ENCODE peak calls at places on chromosomes 1 and 21, in nine cellular contexts. B is frontal cortex; Y is colonic mucosa; G is activated T-cell treated with anti-CD3 and anti-CD28 coated beads, Interleukin-2, amount 50 U/mL, for 1 hour; K is ecto neural progenitor cell; Z is AML-193; R is NCI-H1105; O is lower leg skin; C is MCF 10A. I is an unnamed sample.

GRCh38 chr1:169427081-169427611 is at the start of gene CCDC181:
- DNase-seq in K (peak), G (peak), O (no peak), R (peak), Z (no peak), C (no peak), B (peak), Y (no peak), I (no peak)

GRCh38 chr1:29969576-29969975 is 733.3 kb downstream of the PTPRU start:
- DNase-seq in O (no peak), Z (no peak), K (no peak), G (no peak), R (no peak), B (no peak), Y (no peak), C (no peak), I (no peak)

GRCh38 chr21:35738342-35738961 is 321.9 kb downstream of the SETD4 start:
- DNase-seq in K (no peak), O (no peak), G (no peak), Z (no peak), R (peak), Y (no peak), C (no peak), B (no peak), I (no peak)

GRCh38 chr1:224499204-224499603 is 64.6 kb upstream of the WDR26 start:
- DNase-seq in R (no peak), B (no peak), K (no peak), O (no peak), Y (no peak), G (no peak), C (peak), Z (no peak), I (no peak)

GRCh38 chr1:36775716-36776115 is 258.6 kb downstream of the GRIK3 start:
- DNase-seq in K (no peak), B (no peak), O (no peak), G (no peak), Z (no peak), Y (no peak), C (no peak), R (no peak), I (peak)

GRCh38 chr21:35212393-35213127 is 163.5 kb upstream of the RUNX1 start:
- DNase-seq in O (no peak), R (no peak), G (no peak), C (no peak), B (no peak), K (no peak), Y (no peak), Z (no peak), I (no peak)

GRCh38 chr1:175536921-175537320 is 206.5 kb downstream of the TNR start:
- DNase-seq in Y (no peak), K (no peak), B (no peak), O (no peak), Z (no peak), C (no peak), G (no peak), R (no peak), I (no peak)

GRCh38 chr1:197915797-197916686 is 1.1 kb upstream of the LHX9 start:
- DNase-seq in K (peak), B (no peak), G (peak), C (peak), O (no peak), Z (no peak), R (peak), Y (peak), I (peak)

GRCh38 chr1:8702121-8702520 is 115.3 kb downstream of the RERE start:
- DNase-seq in C (peak), Z (no peak), Y (peak), R (peak), B (no peak), O (no peak), G (no peak), K (no peak), I (peak)

GRCh38 chr1:196277860-196278259 is 330.4 kb downstream of the KCNT2 start:
- DNase-seq in B (no peak), C (no peak), O (no peak), K (no peak), Y (no peak), R (no peak), G (no peak), Z (no peak), I (no peak)

GRCh38 chr1:119676571-119677206 is 28.6 kb upstream of the ZNF697 start:
- DNase-seq in K (no peak), Y (no peak), G (no peak), O (peak), R (no peak), C (peak), B (no peak), Z (no peak), I (no peak)

GRCh38 chr1:7434566-7434965 is 336.5 kb upstream of the VAMP3 start:
- DNase-seq in Z (no peak), G (no peak), B (no peak), C (no peak), K (no peak), O (no peak), R (no peak), Y (no peak), I (no peak)

GRCh38 chr1:232335751-232336274 is 294.1 kb downstream of the SIPA1L2 start:
- DNase-seq in Y (no peak), G (no peak), O (no peak), B (no peak), R (no peak), K (no peak), Z (no peak), C (no peak), I (no peak)

GRCh38 chr1:219143735-219144134 is 29.9 kb upstream of the LYPLAL1 start:
- DNase-seq in G (no peak), O (no peak), B (no peak), C (no peak), K (no peak), R (no peak), Z (no peak), Y (no peak), I (no peak)

GRCh38 chr1:162680419-162681126 is 48.3 kb downstream of the DDR2 start:
- DNase-seq in O (no peak), K (no peak), Y (no peak), G (no peak), C (no peak), R (no peak), Z (no peak), B (no peak), I (no peak)

GRCh38 chr1:87154351-87154750 is 174.3 kb upstream of the LMO4 start:
- DNase-seq in C (no peak), R (peak), K (no peak), Y (no peak), G (no peak), O (no peak), B (no peak), Z (no peak), I (peak)

GRCh38 chr1:160855181-160855981 is 7.3 kb downstream of the CD244 start:
- DNase-seq in Y (no peak), R (no peak), O (no peak), B (no peak), G (no peak), C (no peak), Z (no peak), K (no peak), I (no peak)

GRCh38 chr1:70072239-70072751 is 133.1 kb downstream of the LRRC40 start:
- DNase-seq in Z (peak), O (no peak), K (no peak), B (no peak), G (no peak), R (peak), Y (no peak), C (no peak), I (peak)

GRCh38 chr1:55969322-55969721 is 610.0 kb downstream of the PLPP3 start:
- DNase-seq in B (no peak), C (no peak), O (no peak), R (no peak), G (no peak), Z (no peak), Y (no peak), K (no peak), I (no peak)

GRCh38 chr1:209302777-209303642 is 280.5 kb upstream of the CAMK1G start:
- DNase-seq in C (peak), O (no peak), G (no peak), K (no peak), Z (no peak), R (peak), Y (no peak), B (no peak), I (peak)

GRCh38 chr1:22975694-22976093 is 3.0 kb upstream of the LACTBL1 start:
- DNase-seq in B (no peak), C (no peak), Z (no peak), Y (no peak), K (no peak), R (no peak), G (no peak), O (no peak), I (no peak)

GRCh38 chr1:160129046-160129445 is 13.5 kb downstream of the ATP1A2 start:
- DNase-seq in O (no peak), R (no peak), C (peak), G (no peak), Z (no peak), B (no peak), K (no peak), Y (no peak), I (no peak)

GRCh38 chr1:180930687-180931086 is 18.0 kb downstream of the KIAA1614 start:
- DNase-seq in G (no peak), Y (no peak), R (no peak), B (no peak), Z (no peak), O (no peak), C (no peak), K (no peak), I (no peak)

GRCh38 chr1:169928438-169929209 is 34.9 kb upstream of the SCYL3 start:
- DNase-seq in R (peak), Y (no peak), Z (peak), K (no peak), C (peak), G (no peak), O (no peak), B (no peak), I (peak)

GRCh38 chr21:45536301-45537081 is 5.7 kb downstream of the SLC19A1 start:
- DNase-seq in B (no peak), K (peak), G (no peak), R (no peak), C (no peak), Y (no peak), O (no peak), Z (no peak), I (no peak)

GRCh38 chr1:3171761-3172160 is 102.8 kb downstream of the PRDM16 start:
- DNase-seq in C (no peak), B (no peak), O (no peak), R (no peak), Z (no peak), G (no peak), K (no peak), Y (no peak), I (no peak)